ENCODE peak calls at places on chromosome 21, in nine cellular contexts. One of them, this sample, is unnamed.
A peak's percentile ranks its signal among the peaks of the same experiment; 100 is the strongest.

GRCh38 chr21:37427221-37427620 is 60.6 kb downstream of the DYRK1A start:
- DNase-seq in HFFc6: no peak
- DNase-seq in endodermal cell: no peak
- DNase-seq in fibroblast of villous mesenchyme: no peak
- DNase-seq in esophagus muscularis mucosa: no peak
- DNase-seq in kidney: no peak
- DNase-seq in GM20000: no peak
- DNase-seq in fibroblast of mammary gland: no peak
- DNase-seq in HCT116: no peak
- DNase-seq in this sample: no peak

GRCh38 chr21:35084869-35085268 is 35.8 kb upstream of the RUNX1 start:
- DNase-seq in HFFc6: peak; percentile 89
- DNase-seq in endodermal cell: no peak
- DNase-seq in fibroblast of villous mesenchyme: peak; percentile 75
- DNase-seq in esophagus muscularis mucosa: no peak
- DNase-seq in kidney: no peak
- DNase-seq in GM20000: no peak
- DNase-seq in fibroblast of mammary gland: peak; percentile 90
- DNase-seq in HCT116: no peak
- DNase-seq in this sample: no peak

GRCh38 chr21:39316062-39316461 is 2.6 kb upstream of the BRWD1 start:
- DNase-seq in HFFc6: peak; percentile 16
- DNase-seq in endodermal cell: no peak
- DNase-seq in fibroblast of villous mesenchyme: no peak
- DNase-seq in esophagus muscularis mucosa: no peak
- DNase-seq in kidney: no peak
- DNase-seq in GM20000: no peak
- DNase-seq in fibroblast of mammary gland: no peak
- DNase-seq in HCT116: no peak
- DNase-seq in this sample: no peak

GRCh38 chr21:24163539-24163938 is 1443.7 kb downstream of the MRPL39 start:
- DNase-seq in HFFc6: no peak
- DNase-seq in endodermal cell: no peak
- DNase-seq in fibroblast of villous mesenchyme: no peak
- DNase-seq in esophagus muscularis mucosa: no peak
- DNase-seq in kidney: no peak
- DNase-seq in GM20000: no peak
- DNase-seq in fibroblast of mammary gland: no peak
- DNase-seq in HCT116: no peak
- DNase-seq in this sample: no peak

GRCh38 chr21:43269981-43270670 is 101.3 kb downstream of the CRYAA start:
- DNase-seq in HFFc6: no peak
- DNase-seq in endodermal cell: no peak
- DNase-seq in fibroblast of villous mesenchyme: no peak
- DNase-seq in esophagus muscularis mucosa: no peak
- DNase-seq in kidney: peak; percentile 34
- DNase-seq in GM20000: no peak
- DNase-seq in fibroblast of mammary gland: no peak
- DNase-seq in HCT116: no peak
- DNase-seq in this sample: no peak

GRCh38 chr21:25273945-25274344 is 333.3 kb downstream of the MRPL39 start:
- DNase-seq in HFFc6: no peak
- DNase-seq in endodermal cell: no peak
- DNase-seq in fibroblast of villous mesenchyme: no peak
- DNase-seq in esophagus muscularis mucosa: no peak
- DNase-seq in kidney: no peak
- DNase-seq in GM20000: no peak
- DNase-seq in fibroblast of mammary gland: no peak
- DNase-seq in HCT116: no peak
- DNase-seq in this sample: no peak

GRCh38 chr21:40471103-40471502 is 375.9 kb downstream of the DSCAM start:
- DNase-seq in HFFc6: no peak
- DNase-seq in endodermal cell: no peak
- DNase-seq in fibroblast of villous mesenchyme: no peak
- DNase-seq in esophagus muscularis mucosa: no peak
- DNase-seq in kidney: no peak
- DNase-seq in GM20000: no peak
- DNase-seq in fibroblast of mammary gland: no peak
- DNase-seq in HCT116: no peak
- DNase-seq in this sample: no peak

GRCh38 chr21:14120091-14120734 is 90.5 kb downstream of the LIPI start:
- DNase-seq in HFFc6: peak; percentile 4
- DNase-seq in endodermal cell: peak; percentile 90
- DNase-seq in fibroblast of villous mesenchyme: peak; percentile 2
- DNase-seq in esophagus muscularis mucosa: no peak
- DNase-seq in kidney: no peak
- DNase-seq in GM20000: peak; percentile 52
- DNase-seq in fibroblast of mammary gland: peak; percentile 36
- DNase-seq in HCT116: no peak
- DNase-seq in this sample: no peak

GRCh38 chr21:35303085-35303484 is 254.0 kb upstream of the RUNX1 start:
- DNase-seq in HFFc6: peak; percentile 95
- DNase-seq in endodermal cell: no peak
- DNase-seq in fibroblast of villous mesenchyme: peak; percentile 89
- DNase-seq in esophagus muscularis mucosa: no peak
- DNase-seq in kidney: no peak
- DNase-seq in GM20000: no peak
- DNase-seq in fibroblast of mammary gland: peak; percentile 96
- DNase-seq in HCT116: peak; percentile 51
- DNase-seq in this sample: no peak

GRCh38 chr21:22855581-22855980 is 1857.4 kb downstream of the NCAM2 start:
- DNase-seq in HFFc6: no peak
- DNase-seq in endodermal cell: no peak
- DNase-seq in fibroblast of villous mesenchyme: no peak
- DNase-seq in esophagus muscularis mucosa: no peak
- DNase-seq in kidney: no peak
- DNase-seq in GM20000: no peak
- DNase-seq in fibroblast of mammary gland: no peak
- DNase-seq in HCT116: no peak
- DNase-seq in this sample: no peak

GRCh38 chr21:38343691-38344090 is 86.9 kb downstream of the KCNJ15 start:
- DNase-seq in HFFc6: peak; percentile 35
- DNase-seq in endodermal cell: no peak
- DNase-seq in fibroblast of villous mesenchyme: peak; percentile 45
- DNase-seq in esophagus muscularis mucosa: no peak
- DNase-seq in kidney: no peak
- DNase-seq in GM20000: no peak
- DNase-seq in fibroblast of mammary gland: peak; percentile 50
- DNase-seq in HCT116: no peak
- DNase-seq in this sample: no peak

GRCh38 chr21:18951291-18952038 is 547.9 kb upstream of the TMPRSS15 start:
- DNase-seq in HFFc6: no peak
- DNase-seq in endodermal cell: peak; percentile 82
- DNase-seq in fibroblast of villous mesenchyme: no peak
- DNase-seq in esophagus muscularis mucosa: no peak
- DNase-seq in kidney: no peak
- DNase-seq in GM20000: no peak
- DNase-seq in fibroblast of mammary gland: peak; percentile 0
- DNase-seq in HCT116: no peak
- DNase-seq in this sample: no peak

GRCh38 chr21:34916446-34916845 is 132.7 kb downstream of the RUNX1 start:
- DNase-seq in HFFc6: peak; percentile 59
- DNase-seq in endodermal cell: no peak
- DNase-seq in fibroblast of villous mesenchyme: no peak
- DNase-seq in esophagus muscularis mucosa: no peak
- DNase-seq in kidney: no peak
- DNase-seq in GM20000: no peak
- DNase-seq in fibroblast of mammary gland: peak; percentile 50
- DNase-seq in HCT116: no peak
- DNase-seq in this sample: no peak

GRCh38 chr21:38839683-38840286 is 34.1 kb downstream of the ETS2 start:
- DNase-seq in HFFc6: peak; percentile 92
- DNase-seq in endodermal cell: no peak
- DNase-seq in fibroblast of villous mesenchyme: peak; percentile 96
- DNase-seq in esophagus muscularis mucosa: no peak
- DNase-seq in kidney: no peak
- DNase-seq in GM20000: no peak
- DNase-seq in fibroblast of mammary gland: peak; percentile 97
- DNase-seq in HCT116: peak; percentile 21
- DNase-seq in this sample: no peak

GRCh38 chr21:27678511-27678910 is 711.6 kb upstream of the ADAMTS5 start:
- DNase-seq in HFFc6: no peak
- DNase-seq in endodermal cell: no peak
- DNase-seq in fibroblast of villous mesenchyme: no peak
- DNase-seq in esophagus muscularis mucosa: no peak
- DNase-seq in kidney: no peak
- DNase-seq in GM20000: no peak
- DNase-seq in fibroblast of mammary gland: no peak
- DNase-seq in HCT116: no peak
- DNase-seq in this sample: no peak

GRCh38 chr21:20997633-20998455 is at the start of gene NCAM2:
- DNase-seq in HFFc6: peak; percentile 43
- DNase-seq in endodermal cell: peak; percentile 92
- DNase-seq in fibroblast of villous mesenchyme: peak; percentile 55
- DNase-seq in esophagus muscularis mucosa: no peak
- DNase-seq in kidney: peak; percentile 80
- DNase-seq in GM20000: peak; percentile 46
- DNase-seq in fibroblast of mammary gland: peak; percentile 66
- DNase-seq in HCT116: no peak
- DNase-seq in this sample: peak; percentile 76

DNA sequence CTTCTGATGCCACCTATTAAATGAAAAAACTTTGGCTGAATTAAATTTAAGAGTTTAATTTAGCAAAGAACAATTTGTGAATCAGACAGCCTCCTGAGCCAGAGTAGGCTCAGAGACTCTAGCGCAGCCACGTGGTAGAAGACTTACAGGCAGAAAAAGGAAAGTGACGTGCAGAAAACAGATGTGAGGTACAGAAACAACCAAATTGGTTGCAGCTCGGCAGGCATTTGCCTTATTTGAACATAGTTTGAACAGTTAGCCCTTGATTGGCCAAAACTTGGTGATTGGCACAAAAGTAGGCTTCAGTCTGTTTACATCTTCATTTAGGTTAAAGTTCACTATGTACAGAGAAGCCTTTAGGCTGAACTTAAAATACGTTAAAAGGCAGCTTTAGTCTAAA is 22.9 kb downstream of the TCP10L start:
- DNase-seq in HFFc6: peak; percentile 71
- DNase-seq in endodermal cell: peak; percentile 69
- DNase-seq in fibroblast of villous mesenchyme: peak; percentile 92
- DNase-seq in esophagus muscularis mucosa: peak; percentile 78
- DNase-seq in kidney: no peak
- DNase-seq in GM20000: no peak
- DNase-seq in fibroblast of mammary gland: peak; percentile 84
- DNase-seq in HCT116: no peak
- DNase-seq in this sample: peak; percentile 64
- TF ChIP-seq CTCF in HFFc6: peak; percentile 76
- TF ChIP-seq CTCF in endodermal cell: peak; percentile 67
- TF ChIP-seq CTCF in fibroblast of villous mesenchyme: peak; percentile 65
- TF ChIP-seq CTCF in esophagus muscularis mucosa: peak; percentile 27
- TF ChIP-seq CTCF in kidney: peak; percentile 35
- TF ChIP-seq CTCF in GM20000: no peak
- TF ChIP-seq CTCF in fibroblast of mammary gland: peak; percentile 66
- TF ChIP-seq CTCF in HCT116: peak; percentile 8
- TF ChIP-seq CTCF in this sample: peak; percentile 69

GRCh38 chr21:36319767-36320420 is at the start of gene MORC3:
- DNase-seq in HFFc6: peak; percentile 98
- DNase-seq in endodermal cell: peak; percentile 99
- DNase-seq in fibroblast of villous mesenchyme: peak; percentile 99
- DNase-seq in esophagus muscularis mucosa: peak; percentile 99
- DNase-seq in kidney: peak; percentile 99
- DNase-seq in GM20000: peak; percentile 97
- DNase-seq in fibroblast of mammary gland: peak; percentile 99
- DNase-seq in HCT116: peak; percentile 96
- DNase-seq in this sample: peak; percentile 98
- TF ChIP-seq CTCF in HFFc6: no peak
- TF ChIP-seq CTCF in endodermal cell: no peak
- TF ChIP-seq CTCF in fibroblast of villous mesenchyme: no peak
- TF ChIP-seq CTCF in esophagus muscularis mucosa: peak; percentile 10
- TF ChIP-seq CTCF in kidney: no peak
- TF ChIP-seq CTCF in GM20000: no peak
- TF ChIP-seq CTCF in fibroblast of mammary gland: no peak
- TF ChIP-seq CTCF in HCT116: no peak
- TF ChIP-seq CTCF in this sample: no peak

GRCh38 chr21:16004523-16004922 is 274.7 kb downstream of the USP25 start:
- DNase-seq in HFFc6: no peak
- DNase-seq in endodermal cell: no peak
- DNase-seq in fibroblast of villous mesenchyme: no peak
- DNase-seq in esophagus muscularis mucosa: no peak
- DNase-seq in kidney: no peak
- DNase-seq in GM20000: no peak
- DNase-seq in fibroblast of mammary gland: no peak
- DNase-seq in HCT116: no peak
- DNase-seq in this sample: no peak

GRCh38 chr21:16007933-16008332 is 278.2 kb downstream of the USP25 start:
- DNase-seq in HFFc6: no peak
- DNase-seq in endodermal cell: no peak
- DNase-seq in fibroblast of villous mesenchyme: peak; percentile 2
- DNase-seq in esophagus muscularis mucosa: no peak
- DNase-seq in kidney: no peak
- DNase-seq in GM20000: no peak
- DNase-seq in fibroblast of mammary gland: no peak
- DNase-seq in HCT116: no peak
- DNase-seq in this sample: no peak

GRCh38 chr21:16004121-16004520 is 274.3 kb downstream of the USP25 start:
- DNase-seq in HFFc6: no peak
- DNase-seq in endodermal cell: no peak
- DNase-seq in fibroblast of villous mesenchyme: peak; percentile 35
- DNase-seq in esophagus muscularis mucosa: no peak
- DNase-seq in kidney: no peak
- DNase-seq in GM20000: no peak
- DNase-seq in fibroblast of mammary gland: peak; percentile 43
- DNase-seq in HCT116: no peak
- DNase-seq in this sample: no peak

GRCh38 chr21:15999741-16000140 is 270.0 kb downstream of the USP25 start:
- DNase-seq in HFFc6: no peak
- DNase-seq in endodermal cell: no peak
- DNase-seq in fibroblast of villous mesenchyme: no peak
- DNase-seq in esophagus muscularis mucosa: no peak
- DNase-seq in kidney: no peak
- DNase-seq in GM20000: no peak
- DNase-seq in fibroblast of mammary gland: no peak
- DNase-seq in HCT116: no peak
- DNase-seq in this sample: no peak

GRCh38 chr21:16002872-16003466 is 273.2 kb downstream of the USP25 start:
- DNase-seq in HFFc6: peak; percentile 25
- DNase-seq in endodermal cell: no peak
- DNase-seq in fibroblast of villous mesenchyme: peak; percentile 29
- DNase-seq in esophagus muscularis mucosa: no peak
- DNase-seq in kidney: no peak
- DNase-seq in GM20000: no peak
- DNase-seq in fibroblast of mammary gland: peak; percentile 64
- DNase-seq in HCT116: no peak
- DNase-seq in this sample: no peak
- TF ChIP-seq CTCF in HFFc6: peak; percentile 83
- TF ChIP-seq CTCF in endodermal cell: peak; percentile 71
- TF ChIP-seq CTCF in fibroblast of villous mesenchyme: peak; percentile 41
- TF ChIP-seq CTCF in esophagus muscularis mucosa: peak; percentile 33
- TF ChIP-seq CTCF in kidney: peak; percentile 17
- TF ChIP-seq CTCF in GM20000: no peak
- TF ChIP-seq CTCF in fibroblast of mammary gland: peak; percentile 71
- TF ChIP-seq CTCF in HCT116: no peak
- TF ChIP-seq CTCF in this sample: peak; percentile 41

DNA sequence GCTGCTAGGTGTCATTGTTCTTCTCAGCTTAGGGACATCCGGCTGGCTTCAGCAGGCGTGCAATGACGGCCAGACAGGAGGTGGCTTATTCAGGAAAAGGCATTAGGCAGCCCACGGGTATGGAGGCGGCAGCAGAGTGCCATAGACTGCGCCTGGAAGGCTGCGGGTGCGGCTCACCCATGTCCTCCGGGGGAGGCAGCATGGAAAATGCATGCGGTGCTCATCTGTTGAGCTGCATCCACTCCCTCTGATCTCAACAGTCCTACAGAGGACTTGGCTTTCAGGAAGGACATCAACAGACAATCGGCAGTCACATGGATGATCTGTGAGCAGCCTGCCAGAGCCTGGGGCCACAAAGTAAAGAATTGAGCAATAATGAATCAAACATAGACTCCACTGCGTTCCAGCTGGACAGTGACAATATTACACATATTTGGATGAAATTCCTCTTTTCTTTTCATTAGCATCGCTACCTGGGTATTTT is 42.9 kb downstream of the UMODL1 start:
- DNase-seq in HFFc6: peak; percentile 73
- DNase-seq in endodermal cell: no peak
- DNase-seq in fibroblast of villous mesenchyme: peak; percentile 48
- DNase-seq in esophagus muscularis mucosa: no peak
- DNase-seq in kidney: peak; percentile 32
- DNase-seq in GM20000: no peak
- DNase-seq in fibroblast of mammary gland: peak; percentile 67
- DNase-seq in HCT116: no peak
- DNase-seq in this sample: no peak
- TF ChIP-seq CTCF in HFFc6: peak; percentile 68
- TF ChIP-seq CTCF in endodermal cell: no peak
- TF ChIP-seq CTCF in fibroblast of villous mesenchyme: no peak
- TF ChIP-seq CTCF in esophagus muscularis mucosa: no peak
- TF ChIP-seq CTCF in kidney: no peak
- TF ChIP-seq CTCF in GM20000: no peak
- TF ChIP-seq CTCF in fibroblast of mammary gland: peak; percentile 41
- TF ChIP-seq CTCF in HCT116: no peak
- TF ChIP-seq CTCF in this sample: no peak

This sample was measured in heart right ventricle.